ENCODE peak calls at places on chromosomes 12 and 14, in four cellular contexts. J is IMR-90, T is mesendoderm, N is neuronal stem cell. E is an unnamed sample.

GRCh38 chr12:95590775-95591174 is 39.5 kb upstream of the USP44 start:
- DNase-seq in J (no peak), T (no peak), N (no peak), E (no peak)

GRCh38 chr12:103495158-103495782 is 498 bp downstream of the C12orf42 start:
- DNase-seq in J (no peak), T (peak), N (peak), E (no peak)

GRCh38 chr12:66453111-66453510 is 150.8 kb downstream of the HELB start:
- DNase-seq in J (no peak), T (no peak), N (no peak), E (no peak)

GRCh38 chr14:71812693-71813092 is 119.5 kb upstream of the RGS6 start:
- DNase-seq in J (no peak), T (no peak), N (no peak), E (no peak)

GRCh38 chr12:96301732-96302131 is 98.5 kb downstream of the CDK17 start:
- DNase-seq in J (no peak), T (no peak), N (no peak), E (no peak)

GRCh38 chr12:29241821-29242591 is 92.9 kb downstream of the FAR2 start:
- DNase-seq in J (peak), T (peak), N (peak), E (peak)

GRCh38 chr12:57276935-57277563 is 26.1 kb upstream of the STAC3 start:
- DNase-seq in J (peak), T (peak), N (no peak), E (peak)

GRCh38 chr12:82527165-82527780 is 159.4 kb upstream of the TMTC2 start:
- DNase-seq in J (peak), T (peak), N (peak), E (peak)

DNA sequence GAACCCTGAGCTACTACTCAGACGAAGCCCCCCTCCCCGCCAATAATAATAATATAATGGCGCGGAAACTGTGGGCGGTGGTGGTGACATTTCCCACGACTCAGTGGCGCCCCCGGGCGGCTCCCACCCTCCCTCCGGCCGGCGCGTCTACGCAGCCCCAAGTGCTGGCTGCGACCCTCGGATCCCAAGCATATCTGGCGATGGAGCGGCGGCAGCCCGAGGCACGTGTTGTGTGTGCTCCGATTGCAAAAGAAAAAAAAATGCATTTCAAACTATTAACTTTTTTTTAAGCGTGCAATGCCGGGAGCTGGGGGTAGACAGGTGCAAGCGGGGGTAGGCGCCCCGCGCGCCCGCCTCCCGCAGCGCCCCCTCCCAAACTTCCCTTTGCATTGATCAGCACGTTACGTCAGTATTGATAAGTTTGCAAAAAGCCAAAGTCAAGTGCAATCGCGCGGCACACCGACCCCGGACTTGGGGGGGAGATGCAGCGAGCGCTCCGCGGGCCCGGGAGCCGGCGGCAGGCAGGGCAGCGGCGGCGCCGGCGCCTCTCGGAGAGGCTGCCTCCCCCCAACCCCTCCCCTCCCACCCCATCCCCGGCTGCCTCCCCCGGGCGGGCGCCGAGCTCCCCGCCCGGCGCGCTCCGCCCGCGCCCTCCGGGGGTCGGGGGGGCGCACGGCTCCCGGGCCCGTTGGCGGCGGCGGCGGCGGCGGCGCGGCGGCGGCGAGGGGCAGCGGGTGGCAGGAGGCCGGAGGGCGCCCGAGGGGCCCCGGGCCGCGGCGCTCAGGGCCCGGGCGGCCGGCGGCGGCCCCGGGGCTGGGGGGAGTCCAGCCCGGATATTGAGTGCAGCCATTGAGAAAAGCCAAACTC is 113.1 kb upstream of the MYL2 start:
- DNase-seq in J (no peak), T (peak), N (peak), E (no peak)
- H3K18ac ChIP-seq in J (no peak), T (peak), N (peak), E (no peak)

GRCh38 chr14:103662029-103662428 is 33.0 kb downstream of the KLC1 start:
- DNase-seq in J (no peak), T (no peak), N (no peak), E (no peak)

GRCh38 chr14:103667671-103668070 is 38.7 kb downstream of the KLC1 start:
- DNase-seq in J (no peak), T (no peak), N (no peak), E (no peak)

GRCh38 chr14:103662591-103662990 is 33.6 kb downstream of the KLC1 start:
- DNase-seq in J (no peak), T (no peak), N (no peak), E (no peak)

GRCh38 chr14:103659631-103660030 is 30.6 kb downstream of the KLC1 start:
- DNase-seq in J (no peak), T (no peak), N (no peak), E (no peak)

GRCh38 chr14:103663506-103663905 is 34.5 kb downstream of the KLC1 start:
- DNase-seq in J (no peak), T (no peak), N (no peak), E (no peak)
- H3K23ac ChIP-seq in J (peak), T (no peak), N (no peak), E (no peak)

GRCh38 chr14:102517412-102518062 is 8.0 kb upstream of the ANKRD9 start:
- DNase-seq in J (no peak), T (no peak), N (no peak), E (no peak)

GRCh38 chr14:102513899-102514772 is 4.6 kb upstream of the ANKRD9 start:
- DNase-seq in J (no peak), T (no peak), N (no peak), E (no peak)

GRCh38 chr14:102514987-102515733 is 5.6 kb upstream of the ANKRD9 start:
- DNase-seq in J (no peak), T (no peak), N (no peak), E (no peak)

GRCh38 chr14:102518063-102518648 is 8.6 kb upstream of the ANKRD9 start:
- DNase-seq in J (no peak), T (no peak), N (no peak), E (no peak)

GRCh38 chr14:102516531-102517411 is 7.2 kb upstream of the ANKRD9 start:
- DNase-seq in J (no peak), T (peak), N (peak), E (peak)
- H3K18ac ChIP-seq in J (no peak), T (peak), N (peak), E (peak)

GRCh38 chr12:112179341-112179740 is 54.0 kb downstream of the TRAFD1 start:
- DNase-seq in J (no peak), T (no peak), N (no peak), E (no peak)

GRCh38 chr12:112180422-112180821 is 55.1 kb downstream of the TRAFD1 start:
- DNase-seq in J (no peak), T (no peak), N (no peak), E (no peak)

GRCh38 chr12:112179936-112180335 is 54.6 kb downstream of the TRAFD1 start:
- DNase-seq in J (no peak), T (peak), N (no peak), E (no peak)

GRCh38 chr12:112176321-112177010 is 51.1 kb downstream of the TRAFD1 start:
- DNase-seq in J (no peak), T (no peak), N (no peak), E (no peak)

GRCh38 chr12:112178796-112179195 is 53.4 kb downstream of the TRAFD1 start:
- DNase-seq in J (no peak), T (no peak), N (no peak), E (no peak)
- H3K23ac ChIP-seq in J (no peak), T (no peak), N (peak), E (no peak)

GRCh38 chr14:104287301-104288009 is 149.1 kb downstream of the KIF26A start:
- DNase-seq in J (no peak), T (no peak), N (no peak), E (no peak)
- H3K18ac ChIP-seq in J (no peak), T (no peak), N (peak), E (no peak)

GRCh38 chr12:111598637-111599458 is at the start of gene ATXN2:
- DNase-seq in J (no peak), T (no peak), N (peak), E (peak)
- H3K23ac ChIP-seq in J (peak), T (peak), N (peak), E (peak)

DNA sequence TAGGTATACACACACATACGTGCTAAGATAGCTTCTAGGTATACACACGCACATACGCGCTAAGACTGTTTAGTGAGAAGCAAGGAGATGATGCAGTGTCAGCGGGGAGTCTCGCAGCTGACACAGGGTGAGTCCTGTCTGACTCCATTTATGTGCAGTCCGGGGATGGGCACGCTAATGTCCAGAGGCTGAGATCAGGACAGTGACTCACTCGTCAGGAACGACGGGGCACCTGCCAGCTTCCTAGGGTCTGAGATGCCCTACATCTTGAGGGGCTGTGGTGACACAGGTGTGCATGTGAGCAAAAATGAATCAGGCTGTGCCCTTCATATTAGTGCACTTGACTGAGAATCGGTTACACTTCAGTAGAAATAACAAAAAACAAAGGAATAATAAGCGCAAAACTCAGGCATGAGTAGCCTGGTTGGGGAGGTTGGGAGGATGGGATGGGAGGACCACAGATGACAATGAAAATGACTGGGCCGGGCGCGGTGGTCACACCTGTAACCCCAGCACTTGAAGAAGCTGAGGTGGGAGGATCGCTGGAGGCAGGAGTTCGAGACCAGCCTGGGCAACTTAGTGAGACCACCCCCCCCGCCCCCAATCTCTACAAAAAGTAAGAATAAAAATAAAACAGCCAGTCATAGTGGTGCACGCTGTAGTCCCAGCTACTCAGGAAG is 29.1 kb upstream of the ULK1 start:
- DNase-seq in J (peak), T (no peak), N (no peak), E (peak)
- H3K18ac ChIP-seq in J (no peak), T (no peak), N (no peak), E (no peak)

GRCh38 chr14:38774162-38774561 is 328.9 kb downstream of the SEC23A start:
- DNase-seq in J (no peak), T (no peak), N (no peak), E (no peak)

GRCh38 chr14:38775986-38776385 is 327.0 kb downstream of the SEC23A start:
- DNase-seq in J (no peak), T (no peak), N (no peak), E (no peak)

DNA sequence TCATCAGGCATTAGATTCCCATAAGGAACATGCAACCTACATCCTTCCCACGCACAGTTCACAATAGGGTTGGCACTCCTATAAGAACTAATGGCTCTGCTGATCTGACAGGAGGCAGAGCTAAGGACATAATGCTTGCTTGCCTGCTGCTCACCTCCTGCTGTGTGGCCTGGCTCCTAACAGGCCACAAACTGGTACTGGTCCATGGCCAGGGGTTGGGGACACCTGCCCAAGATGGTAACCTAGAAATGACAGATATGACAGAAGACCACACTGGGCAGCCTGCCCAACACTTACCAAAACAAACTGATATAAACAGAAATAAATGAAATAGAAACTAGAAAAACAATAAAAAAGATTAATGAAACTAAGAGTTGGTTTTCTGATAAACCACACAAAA is 325.6 kb downstream of the SEC23A start:
- DNase-seq in J (no peak), T (no peak), N (no peak), E (no peak)
- H3K23ac ChIP-seq in J (no peak), T (no peak), N (no peak), E (no peak)

GRCh38 chr12:6961695-6962284 is 8.7 kb downstream of the PHB2 start:
- DNase-seq in J (peak), T (peak), N (peak), E (peak)
- H3K18ac ChIP-seq in J (peak), T (peak), N (peak), E (peak)

GRCh38 chr14:51786227-51786626 is 74.2 kb upstream of the GNG2 start:
- DNase-seq in J (no peak), T (no peak), N (no peak), E (no peak)
- H3K23ac ChIP-seq in J (no peak), T (no peak), N (no peak), E (no peak)

E was measured in mesenchymal stem cell.